ENCODE peak calls at places on chromosomes 1 and 21, in six cellular contexts. B is HCT116, V is colonic mucosa, J is NT2/D1, R is mammary epithelial cell, F is kidney. Q is an unnamed sample.
A peak's percentile ranks its signal among the peaks of the same experiment; 100 is the strongest.

GRCh38 chr1:235876292-235876914 is 9.7 kb upstream of the LYST start:
- DNase-seq in B (no peak), V (no peak), J (no peak), R (no peak), F (no peak), Q (no peak)

GRCh38 chr1:90127288-90127953 is 132.5 kb downstream of the ZNF326 start:
- DNase-seq in B (no peak), V (no peak), J (no peak), R (peak; percentile 21), F (no peak), Q (no peak)

GRCh38 chr1:45542591-45542990 is 8.0 kb upstream of the AKR1A1 start:
- DNase-seq in B (no peak), V (peak; percentile 74), J (no peak), R (no peak), F (no peak), Q (no peak)

GRCh38 chr1:21520899-21521716 is 11.9 kb downstream of the ALPL start:
- DNase-seq in B (no peak), V (no peak), J (no peak), R (peak; percentile 39), F (peak; percentile 27), Q (no peak)

GRCh38 chr1:32186491-32186890 is 7.0 kb downstream of the TXLNA start:
- DNase-seq in B (no peak), V (no peak), J (no peak), R (no peak), F (no peak), Q (no peak)

GRCh38 chr1:211501671-211502413 is 9.9 kb upstream of the RD3 start:
- DNase-seq in B (no peak), V (no peak), J (no peak), R (no peak), F (no peak), Q (no peak)

GRCh38 chr21:29888437-29888836 is 51.4 kb downstream of the GRIK1 start:
- DNase-seq in B (no peak), V (no peak), J (no peak), R (peak; percentile 33), F (no peak), Q (no peak)

GRCh38 chr1:25476186-25477097 is 45.7 kb downstream of the MACO1 start:
- DNase-seq in B (no peak), V (no peak), J (no peak), R (peak; percentile 67), F (no peak), Q (no peak)

GRCh38 chr1:36669297-36669696 is 186.6 kb upstream of the CSF3R start:
- DNase-seq in B (no peak), V (no peak), J (no peak), R (no peak), F (no peak), Q (no peak)

GRCh38 chr1:205430631-205431305 is 8.9 kb upstream of the LEMD1 start:
- DNase-seq in B (no peak), V (peak; percentile 80), J (no peak), R (no peak), F (no peak), Q (no peak)

GRCh38 chr1:17347769-17348592 is 24.0 kb upstream of the PADI6 start:
- DNase-seq in B (peak; percentile 61), V (no peak), J (no peak), R (peak; percentile 95), F (no peak), Q (no peak)

GRCh38 chr1:208714356-208714755 is 470.2 kb upstream of the PLXNA2 start:
- DNase-seq in B (no peak), V (no peak), J (no peak), R (no peak), F (no peak), Q (no peak)

GRCh38 chr1:117413412-117413811 is 46.2 kb downstream of the MAN1A2 start:
- DNase-seq in B (no peak), V (no peak), J (no peak), R (no peak), F (no peak), Q (no peak)

GRCh38 chr1:180231506-180232420 is 1.7 kb downstream of the LHX4 start:
- DNase-seq in B (peak; percentile 53), V (peak; percentile 37), J (no peak), R (peak; percentile 65), F (no peak), Q (no peak)

GRCh38 chr1:100445565-100445964 is 92.4 kb upstream of the GPR88 start:
- DNase-seq in B (no peak), V (no peak), J (no peak), R (no peak), F (no peak), Q (no peak)

GRCh38 chr1:3171761-3172160 is 102.8 kb downstream of the PRDM16 start:
- DNase-seq in B (no peak), V (no peak), J (no peak), R (no peak), F (no peak), Q (no peak)

GRCh38 chr1:155078496-155079209 is at the start of gene EFNA3:
- DNase-seq in B (no peak), V (peak; percentile 86), J (no peak), R (peak; percentile 48), F (peak; percentile 91), Q (no peak)

GRCh38 chr21:29697555-29698193 is 242.1 kb downstream of the GRIK1 start:
- DNase-seq in B (no peak), V (no peak), J (no peak), R (no peak), F (no peak), Q (no peak)

GRCh38 chr1:9907441-9907840 is 2.6 kb downstream of the CTNNBIP1 start:
- DNase-seq in B (no peak), V (no peak), J (no peak), R (peak; percentile 73), F (no peak), Q (no peak)

GRCh38 chr1:41356752-41357151 is 4.5 kb upstream of the FOXO6 start:
- DNase-seq in B (no peak), V (no peak), J (no peak), R (no peak), F (no peak), Q (no peak)

GRCh38 chr1:150127464-150127863 is 22.3 kb upstream of the PLEKHO1 start:
- DNase-seq in B (no peak), V (no peak), J (no peak), R (no peak), F (no peak), Q (no peak)

GRCh38 chr1:225842788-225843425 is 33.0 kb downstream of the EPHX1 start:
- DNase-seq in B (no peak), V (no peak), J (no peak), R (no peak), F (peak; percentile 21), Q (no peak)

GRCh38 chr1:88730132-88730675 is 46.1 kb downstream of the PKN2 start:
- DNase-seq in B (no peak), V (no peak), J (no peak), R (no peak), F (no peak), Q (no peak)

GRCh38 chr1:41892211-41892840 is 26.4 kb downstream of the HIVEP3 start:
- DNase-seq in B (no peak), V (no peak), J (no peak), R (no peak), F (no peak), Q (no peak)

GRCh38 chr1:183209533-183210158 is 23.6 kb downstream of the LAMC2 start:
- DNase-seq in B (peak; percentile 51), V (no peak), J (no peak), R (peak; percentile 87), F (no peak), Q (no peak)

GRCh38 chr1:96559707-96560588 is 161.6 kb upstream of the PTBP2 start:
- DNase-seq in B (no peak), V (no peak), J (peak; percentile 35), R (peak; percentile 99), F (peak; percentile 68), Q (no peak)

GRCh38 chr1:2109581-2110021 is 59.4 kb downstream of the PRKCZ start:
- DNase-seq in B (no peak), V (no peak), J (no peak), R (no peak), F (peak; percentile 68), Q (no peak)

GRCh38 chr21:34669149-34669879 is 520 bp downstream of the CLIC6 start:
- DNase-seq in B (no peak), V (no peak), J (no peak), R (no peak), F (peak; percentile 78), Q (no peak)
- H3K9ac ChIP-seq in B (no peak overlapping the region), V (peak overlapping the region; percentile 54), J (peak overlapping the region; percentile 77), R (no peak overlapping the region), F (no peak overlapping the region), Q (no peak overlapping the region)

GRCh38 chr1:162416909-162417308 is 5.0 kb upstream of the SH2D1B start:
- DNase-seq in B (no peak), V (no peak), J (no peak), R (no peak), F (no peak), Q (no peak)
- H3K4me3 ChIP-seq in B (no peak overlapping the region), V (no peak overlapping the region), J (no peak overlapping the region), R (no peak overlapping the region), F (no peak overlapping the region), Q (no peak overlapping the region)

DNA sequence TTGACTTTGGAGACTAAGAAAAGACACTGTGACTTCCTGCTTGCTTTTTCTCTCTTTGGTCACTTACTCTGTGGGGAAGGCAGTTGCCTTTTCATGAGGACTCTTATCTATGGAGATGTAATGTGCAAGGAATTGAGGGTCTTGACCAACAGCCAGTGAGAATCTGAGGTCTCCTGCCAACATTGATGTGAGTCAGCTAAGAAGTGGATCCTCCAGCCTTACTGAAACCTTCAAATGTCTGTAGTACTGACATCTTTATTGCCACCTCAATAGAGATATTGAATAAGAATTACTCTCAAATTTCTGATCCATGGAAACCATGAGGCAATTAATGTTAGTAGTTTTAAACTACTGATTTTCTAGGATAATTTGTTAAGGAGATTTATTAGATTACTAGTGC is 598.4 kb downstream of the ADGRL2 start:
- DNase-seq in B (no peak), V (no peak), J (no peak), R (no peak), F (no peak), Q (no peak)
- H3K9ac ChIP-seq in B (no peak overlapping the region), V (no peak overlapping the region), J (no peak overlapping the region), R (no peak overlapping the region), F (no peak overlapping the region), Q (no peak overlapping the region)

DNA sequence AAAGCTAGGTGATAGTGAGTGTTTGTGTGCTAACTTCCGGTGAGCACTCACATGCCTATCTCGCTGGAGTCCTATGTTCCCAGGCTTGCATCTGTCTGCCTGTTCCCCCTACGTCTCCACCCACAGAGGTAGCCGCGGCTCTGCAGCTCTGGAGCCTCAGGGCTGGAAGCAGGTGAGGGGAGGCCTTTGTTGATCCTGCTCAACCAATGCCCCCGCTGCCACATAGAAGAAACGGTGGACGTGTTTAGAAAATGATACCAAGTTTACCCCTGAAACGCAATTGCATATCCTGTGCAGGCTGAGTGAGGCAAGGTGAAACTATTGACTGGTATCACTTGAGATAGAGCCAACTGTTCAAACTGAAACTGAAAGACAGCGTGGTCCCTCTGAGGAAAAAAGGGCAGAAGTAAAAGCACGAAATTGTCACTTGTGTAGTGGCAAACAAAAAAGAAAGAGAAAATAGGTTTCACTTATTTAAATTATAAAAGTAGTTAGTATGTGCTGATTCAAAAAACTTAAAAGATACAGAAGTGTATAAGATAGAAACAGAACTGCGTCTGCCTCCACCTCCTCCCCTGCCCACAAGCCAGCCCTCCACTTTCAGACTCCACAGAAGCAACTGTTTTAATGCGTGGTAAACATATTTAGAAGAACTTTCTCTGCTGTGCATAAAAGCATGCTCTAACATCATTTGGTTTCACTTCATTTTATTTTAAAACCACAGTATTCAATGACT is 38.6 kb upstream of the ETS2 start:
- DNase-seq in B (no peak), V (peak; percentile 60), J (no peak), R (peak; percentile 83), F (no peak), Q (no peak)
- H3K4me3 ChIP-seq in B (no peak overlapping the region), V (peak overlapping the region; percentile 17), J (no peak overlapping the region), R (peak overlapping the region; percentile 6), F (peak overlapping the region; percentile 47), Q (peak overlapping the region; percentile 6)

Q was measured in SK-N-MC.